ENCODE peak calls at places on chromosomes 1 and 21, in five cellular contexts. B is OCI-LY7, H is DND-41, A is colonic mucosa, S is transverse colon. W is an unnamed sample.

GRCh38 chr1:30513396-30514136 is 209.8 kb downstream of the MATN1 start:
- DNase-seq in B (no peak), H (no peak), A (no peak), S (no peak), W (no peak)

GRCh38 chr1:230621290-230622022 is 20.8 kb upstream of the COG2 start:
- DNase-seq in B (no peak), H (no peak), A (no peak), S (no peak), W (no peak)

GRCh38 chr1:231616667-231617066 is 9.9 kb upstream of the DISC1 start:
- DNase-seq in B (no peak), H (no peak), A (no peak), S (no peak), W (no peak)

GRCh38 chr1:184664042-184664659 is 90.5 kb downstream of the EDEM3 start:
- DNase-seq in B (no peak), H (no peak), A (peak; percentile 83), S (peak; percentile 79), W (peak; percentile 88)

GRCh38 chr1:184457500-184457899 is 70.7 kb downstream of the C1orf21 start:
- DNase-seq in B (no peak), H (no peak), A (no peak), S (no peak), W (peak; percentile 26)

GRCh38 chr21:44450402-44450801 is 4.9 kb upstream of the LRRC3 start:
- DNase-seq in B (no peak), H (no peak), A (no peak), S (no peak), W (no peak)

GRCh38 chr1:111973150-111973549 is 16.3 kb downstream of the KCND3 start:
- DNase-seq in B (no peak), H (no peak), A (no peak), S (no peak), W (no peak)

GRCh38 chr21:39799178-39799577 is 54.2 kb downstream of the IGSF5 start:
- DNase-seq in B (no peak), H (no peak), A (no peak), S (peak; percentile 7), W (no peak)

GRCh38 chr1:207797229-207797973 is 45.5 kb downstream of the CD46 start:
- DNase-seq in B (peak; percentile 78), H (peak; percentile 79), A (peak; percentile 92), S (peak; percentile 90), W (peak; percentile 75)

GRCh38 chr1:7462627-7463026 is 308.5 kb upstream of the VAMP3 start:
- DNase-seq in B (no peak), H (no peak), A (no peak), S (no peak), W (no peak)

GRCh38 chr1:55957233-55957632 is 622.1 kb downstream of the PLPP3 start:
- DNase-seq in B (no peak), H (no peak), A (no peak), S (no peak), W (peak; percentile 10)

GRCh38 chr1:156975084-156975483 is 54.7 kb downstream of the LRRC71 start:
- DNase-seq in B (no peak), H (no peak), A (no peak), S (no peak), W (no peak)

GRCh38 chr1:156964431-156964830 is 44.0 kb downstream of the LRRC71 start:
- DNase-seq in B (no peak), H (no peak), A (no peak), S (no peak), W (no peak)

GRCh38 chr1:156973464-156973863 is 53.0 kb downstream of the LRRC71 start:
- DNase-seq in B (no peak), H (no peak), A (no peak), S (no peak), W (no peak)

GRCh38 chr1:156969496-156969895 is 49.1 kb downstream of the LRRC71 start:
- DNase-seq in B (no peak), H (no peak), A (no peak), S (no peak), W (no peak)

GRCh38 chr1:156970017-156970416 is 49.6 kb downstream of the LRRC71 start:
- DNase-seq in B (peak; percentile 11), H (no peak), A (no peak), S (no peak), W (no peak)
- TF ChIP-seq CTCF in B (peak; percentile 68), H (peak; percentile 34), A (no peak), S (no peak), W (peak; percentile 27)

DNA sequence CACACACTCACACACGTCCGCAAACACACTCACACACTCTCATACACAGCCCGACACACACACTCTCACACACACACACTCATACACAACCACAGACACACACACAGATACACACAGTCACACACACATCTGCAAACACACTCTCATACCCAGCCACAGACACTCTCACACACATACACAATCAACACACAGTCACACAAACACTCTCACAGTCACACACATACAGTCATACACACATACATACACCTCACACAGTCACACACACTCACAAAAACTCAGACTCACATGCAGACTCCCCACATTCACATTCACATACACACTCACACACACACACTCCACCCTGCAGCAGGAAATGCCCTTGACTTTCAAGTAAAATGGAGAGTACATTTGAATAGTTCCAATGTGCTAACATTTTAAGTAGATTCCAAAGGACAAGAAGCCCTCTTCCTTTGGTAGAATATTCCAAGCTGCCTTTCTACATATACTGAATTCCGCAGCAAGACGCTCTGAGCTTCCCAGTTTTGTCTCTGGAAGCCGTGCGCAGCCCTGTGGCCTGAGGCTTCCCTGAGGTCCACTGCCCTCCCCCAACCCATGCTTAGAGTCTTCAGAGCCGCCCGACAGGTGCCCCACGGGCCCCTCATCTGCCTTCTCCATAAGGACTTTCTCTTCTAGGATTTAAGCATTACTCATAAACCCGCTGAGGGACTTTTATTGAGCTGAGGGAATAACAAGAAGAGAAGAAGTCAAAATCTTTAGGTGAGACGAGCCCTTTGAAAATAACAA is 9.7 kb downstream of the BATF3 start:
- DNase-seq in B (no peak), H (no peak), A (no peak), S (no peak), W (no peak)
- H3K4me1 ChIP-seq in B (no peaks in the 10 kb centered on the region), H (no peaks in the 10 kb centered on the region), A (no peaks in the 10 kb centered on the region), S (no peaks in the 10 kb centered on the region), W (no peaks in the 10 kb centered on the region)

DNA sequence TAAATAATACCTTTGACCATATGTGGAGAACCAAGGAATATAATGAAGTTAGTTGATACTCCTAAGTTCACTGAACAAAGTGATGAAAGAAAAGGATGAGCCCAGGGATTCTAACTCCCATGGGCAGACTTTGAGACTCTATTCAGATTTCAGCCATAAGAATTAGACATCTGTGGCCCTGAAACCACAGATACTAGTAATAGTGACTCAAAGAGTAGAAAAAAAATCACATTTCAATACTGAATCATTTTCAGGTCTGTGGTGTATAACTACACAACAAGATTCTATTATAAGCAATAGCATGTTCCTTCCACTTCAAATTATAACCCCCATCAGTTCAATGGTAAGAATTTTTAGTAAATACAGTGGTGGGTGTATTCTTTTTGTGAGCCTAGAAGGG is 16.4 kb upstream of the F13B start:
- DNase-seq in B (no peak), H (no peak), A (no peak), S (no peak), W (no peak)
- H3K36me3 ChIP-seq in B (peaks cover 76% of the 10 kb centered on the region), H (peaks cover 71% of the 10 kb centered on the region), A (no peaks in the 10 kb centered on the region), S (no peaks in the 10 kb centered on the region), W (peaks cover 43% of the 10 kb centered on the region)

DNA sequence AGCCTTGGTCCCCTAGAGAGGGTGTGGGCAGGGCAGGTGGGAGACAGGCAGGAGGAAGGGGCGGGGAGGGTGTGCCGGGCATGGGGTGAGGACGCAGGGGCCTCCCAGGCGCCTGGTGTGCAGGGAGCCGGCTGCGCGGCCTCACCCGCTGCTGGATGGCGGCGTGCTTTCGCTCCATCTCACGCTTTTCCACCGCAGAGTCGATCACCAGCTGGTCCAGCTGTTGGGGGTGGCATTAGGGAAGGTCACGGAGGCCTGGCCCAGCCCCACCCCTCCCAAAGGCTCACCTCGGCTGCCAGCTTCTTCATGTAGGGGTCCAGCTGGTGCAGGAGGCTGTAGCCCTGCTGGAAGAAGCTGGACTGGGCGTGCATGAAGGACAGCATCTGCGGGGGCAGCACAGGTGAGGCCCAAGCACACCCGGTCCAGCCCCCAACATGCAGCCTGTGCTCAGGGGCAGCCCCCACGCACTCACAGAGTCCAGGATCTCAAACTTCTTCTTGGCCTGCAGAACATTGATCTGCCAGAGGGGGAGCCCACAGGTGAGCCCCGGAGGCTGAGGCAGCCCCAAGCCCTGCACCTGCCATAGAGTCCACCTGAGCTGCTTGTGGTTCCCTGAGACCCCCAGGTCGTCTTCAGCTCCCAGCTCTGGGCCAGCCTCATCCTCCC is 7.9 kb downstream of the ACAP3 start:
- DNase-seq in B (peak; percentile 48), H (no peak), A (no peak), S (no peak), W (no peak)
- TF ChIP-seq CTCF in B (peak; percentile 69), H (peak; percentile 52), A (peak; percentile 23), S (no peak), W (peak; percentile 29)

GRCh38 chr1:218371927-218372672 is 27.0 kb downstream of the TGFB2 start:
- DNase-seq in B (no peak), H (no peak), A (no peak), S (no peak), W (no peak)
- H3K4me1 ChIP-seq in B (no peaks in the 10 kb centered on the region), H (peaks cover 2% of the 10 kb centered on the region), A (no peaks in the 10 kb centered on the region), S (peaks cover 3% of the 10 kb centered on the region), W (peaks cover 82% of the 10 kb centered on the region)

DNA sequence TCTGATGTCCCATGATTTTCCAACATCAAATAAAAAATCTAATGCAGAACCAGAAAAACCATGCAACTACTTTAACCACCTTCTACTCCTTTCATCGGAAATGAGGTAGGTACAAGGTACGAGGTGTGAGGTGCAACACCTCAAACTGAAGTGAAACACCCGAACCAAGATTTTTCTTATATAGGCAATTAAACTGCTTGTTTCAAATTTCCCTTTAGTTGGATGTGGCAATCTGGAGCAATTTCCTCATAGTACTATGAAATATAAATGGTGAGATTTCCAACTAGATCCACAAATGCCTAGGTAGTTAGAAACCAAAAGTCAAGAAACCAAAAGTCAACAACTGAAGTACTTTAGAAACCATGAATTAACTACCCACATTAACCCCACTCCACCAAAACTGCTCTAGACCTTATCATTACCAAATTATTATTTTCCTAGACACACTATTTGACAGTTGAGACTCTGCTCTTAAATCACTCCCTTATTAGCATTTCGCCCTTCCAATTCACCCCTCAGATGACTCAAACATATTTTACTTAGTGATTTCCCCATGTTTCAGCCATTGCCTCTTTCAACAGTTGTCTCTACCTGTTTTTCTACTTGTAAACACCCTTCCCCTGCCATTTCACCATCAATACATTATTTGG is 37.8 kb downstream of the FUBP1 start:
- DNase-seq in B (no peak), H (no peak), A (no peak), S (no peak), W (no peak)
- H3K36me3 ChIP-seq in B (peaks cover 52% of the 10 kb centered on the region), H (peaks cover 39% of the 10 kb centered on the region), A (no peaks in the 10 kb centered on the region), S (no peaks in the 10 kb centered on the region), W (peaks cover 68% of the 10 kb centered on the region)